ENCODE peak calls at places on chromosomes 6 and 20, in nine cellular contexts. A, N, F, U, C, Z, L, Q and V are unnamed samples.

GRCh38 chr20:49279677-49280462 is 2.0 kb upstream of the ZNFX1 start:
- DNase-seq in A (no peak), N (no peak), F (no peak), U (no peak), C (no peak), Z (peak; percentile 25), L (no peak), Q (no peak), V (no peak)

GRCh38 chr6:93048381-93048780 is 371.0 kb downstream of the EPHA7 start:
- DNase-seq in A (no peak), N (no peak), F (no peak), U (no peak), C (no peak), Z (no peak), L (no peak), Q (no peak), V (no peak)

GRCh38 chr6:2798586-2799134 is 33.5 kb downstream of the WRNIP1 start:
- DNase-seq in A (no peak), N (no peak), F (no peak), U (no peak), C (no peak), Z (no peak), L (no peak), Q (no peak), V (no peak)

GRCh38 chr6:89289710-89290109 is 25.4 kb downstream of the GABRR2 start:
- DNase-seq in A (no peak), N (no peak), F (no peak), U (no peak), C (no peak), Z (no peak), L (no peak), Q (no peak), V (no peak)

GRCh38 chr6:156928126-156928525 is 150.9 kb downstream of the ARID1B start:
- DNase-seq in A (no peak), N (no peak), F (no peak), U (no peak), C (no peak), Z (no peak), L (no peak), Q (no peak), V (no peak)

GRCh38 chr6:143578054-143578453 is 66.5 kb upstream of the FUCA2 start:
- DNase-seq in A (no peak), N (no peak), F (no peak), U (no peak), C (no peak), Z (no peak), L (no peak), Q (no peak), V (no peak)

GRCh38 chr6:170230520-170231390 is 60.1 kb downstream of the DLL1 start:
- DNase-seq in A (no peak), N (no peak), F (no peak), U (no peak), C (no peak), Z (no peak), L (peak; percentile 45), Q (no peak), V (no peak)

GRCh38 chr20:53708129-53708968 is 114.7 kb upstream of the ZNF217 start:
- DNase-seq in A (no peak), N (no peak), F (peak; percentile 94), U (peak; percentile 43), C (no peak), Z (peak; percentile 53), L (no peak), Q (peak; percentile 42), V (peak; percentile 52)

GRCh38 chr20:21026951-21027350 is 79.2 kb downstream of the LINC00237 start:
- DNase-seq in A (no peak), N (no peak), F (no peak), U (no peak), C (no peak), Z (no peak), L (no peak), Q (no peak), V (no peak)

GRCh38 chr6:36840471-36841461 is 1.5 kb upstream of the CPNE5 start:
- DNase-seq in A (no peak), N (peak; percentile 60), F (no peak), U (no peak), C (no peak), Z (no peak), L (peak; percentile 64), Q (no peak), V (no peak)

GRCh38 chr6:134436281-134436815 is 118.4 kb upstream of the SGK1 start:
- DNase-seq in A (no peak), N (no peak), F (peak; percentile 85), U (peak; percentile 98), C (peak; percentile 48), Z (peak; percentile 97), L (no peak), Q (peak; percentile 96), V (no peak)

GRCh38 chr6:34412643-34413214 is 13.1 kb downstream of the RPS10 start:
- DNase-seq in A (no peak), N (no peak), F (no peak), U (peak; percentile 39), C (no peak), Z (no peak), L (no peak), Q (peak; percentile 40), V (no peak)

DNA sequence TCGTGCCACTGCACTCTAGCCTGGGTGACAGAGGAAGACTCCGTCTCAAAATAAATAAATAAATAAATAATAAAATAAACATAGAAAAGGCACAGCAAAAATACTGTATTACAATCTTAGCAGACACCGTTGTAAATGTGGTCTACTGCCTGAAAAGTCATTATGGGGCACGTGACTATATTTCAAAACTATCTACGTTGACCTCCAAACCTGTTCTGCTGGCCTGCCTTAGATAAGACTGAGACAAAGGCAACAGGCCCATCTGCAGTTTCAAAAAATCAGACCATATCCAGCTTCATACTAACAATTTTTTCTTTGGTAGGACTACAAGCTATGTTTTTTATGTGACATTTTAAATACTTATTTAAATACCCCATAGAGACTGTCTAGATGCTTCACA is 59.1 kb downstream of the AGPAT4 start:
- DNase-seq in A (no peak), N (no peak), F (no peak), U (no peak), C (no peak), Z (no peak), L (no peak), Q (no peak), V (no peak)
- H3K4me3 ChIP-seq in A (no peak overlapping the region), N (no peak overlapping the region), F (no peak overlapping the region), U (no peak overlapping the region), C (no peak overlapping the region), Z (no peak overlapping the region), L (no peak overlapping the region), Q (no peak overlapping the region), V (no peak overlapping the region)

GRCh38 chr20:61096463-61096862 is 155.6 kb upstream of the CDH4 start:
- DNase-seq in A (no peak), N (no peak), F (no peak), U (no peak), C (no peak), Z (no peak), L (no peak), Q (no peak), V (no peak)
- H3K4me3 ChIP-seq in A (no peak overlapping the region), N (no peak overlapping the region), F (no peak overlapping the region), U (no peak overlapping the region), C (no peak overlapping the region), Z (no peak overlapping the region), L (no peak overlapping the region), Q (no peak overlapping the region), V (no peak overlapping the region)

DNA sequence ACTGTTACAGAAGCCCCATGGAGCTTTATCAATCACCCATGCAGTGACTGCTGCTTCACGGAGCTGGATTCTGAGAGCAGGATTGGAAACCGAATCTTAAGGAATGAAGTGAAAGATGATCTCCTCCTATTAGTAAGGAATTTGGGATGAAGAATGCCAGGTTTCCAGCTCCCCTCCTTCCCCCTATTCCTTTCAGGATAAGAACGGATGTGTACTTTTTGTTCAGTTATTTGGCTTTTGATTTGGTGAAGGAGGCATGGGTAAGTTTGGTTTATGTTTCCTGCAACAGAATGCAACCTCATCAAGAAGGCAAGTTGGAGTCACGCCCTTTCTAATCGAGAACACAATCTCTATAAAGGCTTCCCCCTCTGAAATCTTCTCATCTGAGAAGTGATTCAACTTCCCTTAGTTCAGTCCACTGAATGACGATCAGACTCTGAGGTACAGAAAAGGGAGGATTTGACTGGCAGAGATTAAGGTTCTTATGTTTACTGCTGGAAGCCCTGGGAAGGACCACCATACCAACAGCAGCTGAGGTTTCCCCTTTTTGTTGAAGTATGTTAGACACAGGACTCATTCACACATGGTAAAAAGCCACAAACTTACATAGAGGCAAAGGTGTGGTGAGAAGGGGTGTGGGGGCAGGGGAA is 5.5 kb downstream of the ELMO2 start:
- DNase-seq in A (peak; percentile 16), N (no peak), F (peak; percentile 20), U (peak; percentile 54), C (no peak), Z (peak; percentile 67), L (no peak), Q (peak; percentile 20), V (no peak)
- H3K4me3 ChIP-seq in A (peak overlapping the region; percentile 27), N (no peak overlapping the region), F (no peak overlapping the region), U (peak overlapping the region; percentile 14), C (peak overlapping the region; percentile 9), Z (no peak overlapping the region), L (no peak overlapping the region), Q (no peak overlapping the region), V (peak overlapping the region; percentile 11)

GRCh38 chr6:33206864-33207568 is 1.3 kb upstream of the RING1 start:
- DNase-seq in A (no peak), N (no peak), F (no peak), U (no peak), C (no peak), Z (no peak), L (peak; percentile 56), Q (peak; percentile 60), V (no peak)

GRCh38 chr6:33207569-33208088 is 671 bp upstream of the RING1 start:
- DNase-seq in A (peak; percentile 21), N (peak; percentile 81), F (no peak), U (peak; percentile 52), C (peak; percentile 53), Z (peak; percentile 57), L (peak; percentile 79), Q (no peak), V (no peak)

GRCh38 chr6:33209856-33210255 is 1.6 kb downstream of the RING1 start:
- DNase-seq in A (no peak), N (no peak), F (no peak), U (no peak), C (no peak), Z (no peak), L (no peak), Q (no peak), V (no peak)

GRCh38 chr6:33206027-33206863 is 1.8 kb downstream of the HSD17B8 start:
- DNase-seq in A (no peak), N (no peak), F (no peak), U (no peak), C (no peak), Z (no peak), L (peak; percentile 18), Q (peak; percentile 20), V (no peak)

DNA sequence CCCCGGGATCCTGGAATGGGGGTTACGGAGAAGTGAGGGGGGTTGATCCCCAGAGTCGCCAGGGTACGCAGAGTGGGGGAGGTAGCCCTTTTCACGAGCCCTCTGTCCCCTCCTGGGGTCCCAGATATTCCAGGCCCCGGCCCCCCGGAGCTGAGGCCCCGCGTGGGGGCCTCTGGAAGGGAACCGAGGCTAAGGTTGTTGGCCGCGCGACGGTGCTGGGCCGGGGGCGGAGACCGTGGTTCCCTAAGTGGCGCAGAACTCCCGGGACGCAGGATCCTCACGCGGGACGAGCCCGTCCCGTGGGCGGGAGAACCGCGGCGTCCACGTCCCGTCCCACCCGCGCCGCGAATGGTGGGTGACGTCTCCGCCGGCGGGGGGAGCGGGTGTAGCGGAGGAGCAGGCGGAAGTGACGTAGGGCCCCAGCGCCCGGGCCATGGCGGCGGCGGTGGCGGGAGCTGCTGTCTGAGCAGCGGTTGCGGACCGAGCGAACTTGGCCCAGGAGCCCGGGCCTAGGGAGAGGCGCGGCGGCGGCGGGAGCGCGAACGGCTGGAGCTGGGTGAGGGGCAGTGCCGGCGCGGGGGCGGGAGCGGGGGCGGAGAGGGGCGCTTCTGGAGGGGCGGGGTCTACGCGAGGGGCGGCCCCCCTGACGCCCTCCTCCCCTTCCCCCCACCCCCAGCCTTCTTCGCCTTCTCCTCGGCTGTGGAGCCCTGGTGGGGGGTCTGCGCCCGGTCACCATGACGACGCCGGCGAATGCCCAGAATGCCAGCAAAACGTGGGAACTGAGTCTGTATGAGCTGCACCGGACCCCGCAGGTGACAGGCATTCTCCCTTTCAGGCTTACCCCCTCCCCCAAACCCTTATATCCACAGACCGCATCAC is at the start of gene RING1:
- DNase-seq in A (peak; percentile 84), N (peak; percentile 94), F (peak; percentile 31), U (peak; percentile 75), C (peak; percentile 90), Z (peak; percentile 71), L (peak; percentile 92), Q (peak; percentile 74), V (peak; percentile 89)
- H3K4me3 ChIP-seq in A (peak within 1 kb of the TSS; percentile 93), N (peak within 1 kb of the TSS; percentile 74), F (peak within 1 kb of the TSS; percentile 56), U (peak within 1 kb of the TSS; percentile 87), C (peak within 1 kb of the TSS; percentile 98), Z (peak within 1 kb of the TSS; percentile 91), L (peak within 1 kb of the TSS; percentile 72), Q (peak within 1 kb of the TSS; percentile 75), V (peak within 1 kb of the TSS; percentile 92)